ENCODE peak calls at places on chromosomes 16 and 17, in nine cellular contexts. M, L, C, P, U, K, F, E and D are unnamed samples.

GRCh38 chr17:49515196-49515770 is 20.2 kb downstream of the NGFR start:
- DNase-seq in M (no peak), L (peak; percentile 94), C (peak; percentile 88), P (peak; percentile 97), U (peak; percentile 89), K (peak; percentile 94), F (no peak), E (no peak), D (peak; percentile 44)

GRCh38 chr16:73095885-73096341 is 48.0 kb upstream of the ZFHX3 start:
- DNase-seq in M (no peak), L (peak; percentile 4), C (no peak), P (no peak), U (peak; percentile 76), K (no peak), F (no peak), E (no peak), D (peak; percentile 52)

GRCh38 chr16:4760221-4760910 is 6.6 kb downstream of the ZNF500 start:
- DNase-seq in M (no peak), L (no peak), C (no peak), P (no peak), U (no peak), K (no peak), F (no peak), E (no peak), D (no peak)

GRCh38 chr16:3643095-3643730 is 11.3 kb upstream of the DNASE1 start:
- DNase-seq in M (no peak), L (no peak), C (no peak), P (no peak), U (no peak), K (no peak), F (no peak), E (peak; percentile 44), D (no peak)

GRCh38 chr16:57471852-57472664 is 9.6 kb downstream of the POLR2C start:
- DNase-seq in M (no peak), L (peak; percentile 36), C (no peak), P (no peak), U (no peak), K (no peak), F (no peak), E (no peak), D (peak; percentile 61)

GRCh38 chr17:31391496-31391949 is at the start of gene RAB11FIP4:
- DNase-seq in M (no peak), L (peak; percentile 34), C (peak; percentile 57), P (no peak), U (no peak), K (no peak), F (no peak), E (peak; percentile 64), D (no peak)

GRCh38 chr17:64393000-64393402 is 2.3 kb upstream of the PECAM1 start:
- DNase-seq in M (no peak), L (no peak), C (no peak), P (no peak), U (no peak), K (no peak), F (peak; percentile 18), E (no peak), D (no peak)

GRCh38 chr17:63774982-63775290 is 966 bp downstream of the DDX42 start:
- DNase-seq in M (no peak), L (peak; percentile 52), C (no peak), P (no peak), U (no peak), K (peak; percentile 22), F (no peak), E (no peak), D (no peak)

GRCh38 chr16:7605812-7606211 is 273.2 kb downstream of the RBFOX1 start:
- DNase-seq in M (no peak), L (no peak), C (no peak), P (no peak), U (no peak), K (no peak), F (no peak), E (no peak), D (no peak)

GRCh38 chr17:77475012-77475976 is 334.5 kb downstream of the SEC14L1 start:
- DNase-seq in M (no peak), L (peak; percentile 90), C (no peak), P (no peak), U (no peak), K (peak; percentile 92), F (no peak), E (no peak), D (no peak)

GRCh38 chr16:84663433-84664101 is 15.3 kb downstream of the KLHL36 start:
- DNase-seq in M (no peak), L (no peak), C (no peak), P (no peak), U (no peak), K (no peak), F (no peak), E (no peak), D (no peak)

GRCh38 chr16:79381552-79382042 is 218.9 kb downstream of the MAF start:
- DNase-seq in M (no peak), L (no peak), C (no peak), P (no peak), U (no peak), K (no peak), F (no peak), E (no peak), D (no peak)

GRCh38 chr17:57916925-57917858 is 38.0 kb downstream of the CUEDC1 start:
- DNase-seq in M (no peak), L (no peak), C (no peak), P (no peak), U (no peak), K (no peak), F (no peak), E (no peak), D (no peak)

GRCh38 chr16:75433732-75434413 is 570 bp upstream of the CFDP1 start:
- DNase-seq in M (peak; percentile 28), L (peak; percentile 95), C (peak; percentile 81), P (no peak), U (peak; percentile 90), K (peak; percentile 91), F (peak; percentile 15), E (no peak), D (peak; percentile 84)

GRCh38 chr17:39002991-39003715 is 36.0 kb upstream of the FBXO47 start:
- DNase-seq in M (no peak), L (peak; percentile 95), C (no peak), P (no peak), U (no peak), K (peak; percentile 79), F (no peak), E (no peak), D (no peak)

GRCh38 chr16:82655315-82655714 is 28.5 kb downstream of the CDH13 start:
- DNase-seq in M (no peak), L (peak; percentile 72), C (peak; percentile 69), P (no peak), U (no peak), K (peak; percentile 98), F (peak; percentile 41), E (no peak), D (no peak)

GRCh38 chr17:82020874-82021727 is 1.6 kb downstream of the CENPX start:
- DNase-seq in M (no peak), L (peak; percentile 86), C (peak; percentile 62), P (peak; percentile 49), U (peak; percentile 37), K (peak; percentile 75), F (no peak), E (no peak), D (peak; percentile 39)

GRCh38 chr17:48047113-48047740 is 932 bp upstream of the NFE2L1 start:
- DNase-seq in M (no peak), L (no peak), C (no peak), P (no peak), U (no peak), K (no peak), F (no peak), E (no peak), D (no peak)

GRCh38 chr17:9057310-9057709 is 36.0 kb downstream of the NTN1 start:
- DNase-seq in M (no peak), L (no peak), C (no peak), P (no peak), U (no peak), K (no peak), F (no peak), E (no peak), D (no peak)

GRCh38 chr16:79334127-79334526 is 266.4 kb downstream of the MAF start:
- DNase-seq in M (no peak), L (no peak), C (no peak), P (no peak), U (no peak), K (no peak), F (peak; percentile 12), E (no peak), D (no peak)

GRCh38 chr16:77859493-77860232 is 71.3 kb downstream of the VAT1L start:
- DNase-seq in M (no peak), L (no peak), C (no peak), P (no peak), U (no peak), K (no peak), F (no peak), E (no peak), D (no peak)